ENCODE peak calls at places on chromosomes 16 and 17, in four cellular contexts. One of them, this sample, is unnamed.

GRCh38 chr17:30858556-30859250 is 26.9 kb downstream of the ATAD5 start:
- DNase-seq in A549: no peak
- DNase-seq in brain microvascular endothelial cell: no peak
- DNase-seq in EL: peak
- DNase-seq in this sample: no peak

GRCh38 chr17:75843577-75844529 is at the start of gene UNC13D:
- DNase-seq in A549: no peak
- DNase-seq in brain microvascular endothelial cell: no peak
- DNase-seq in EL: no peak
- DNase-seq in this sample: no peak

GRCh38 chr17:79528592-79529125 is 82.2 kb downstream of the RBFOX3 start:
- DNase-seq in A549: no peak
- DNase-seq in brain microvascular endothelial cell: no peak
- DNase-seq in EL: no peak
- DNase-seq in this sample: no peak

GRCh38 chr17:68422821-68423220 is 34.5 kb downstream of the WIPI1 start:
- DNase-seq in A549: no peak
- DNase-seq in brain microvascular endothelial cell: no peak
- DNase-seq in EL: no peak
- DNase-seq in this sample: peak

GRCh38 chr16:11609474-11610120 is 22.9 kb upstream of the LITAF start:
- DNase-seq in A549: no peak
- DNase-seq in brain microvascular endothelial cell: no peak
- DNase-seq in EL: no peak
- DNase-seq in this sample: no peak

GRCh38 chr16:27461483-27462171 is 59.7 kb downstream of the IL21R start:
- DNase-seq in A549: no peak
- DNase-seq in brain microvascular endothelial cell: no peak
- DNase-seq in EL: peak
- DNase-seq in this sample: no peak

GRCh38 chr16:49460786-49461470 is 87.3 kb downstream of the C16orf78 start:
- DNase-seq in A549: no peak
- DNase-seq in brain microvascular endothelial cell: no peak
- DNase-seq in EL: no peak
- DNase-seq in this sample: peak

GRCh38 chr17:9086577-9086976 is 65.3 kb downstream of the NTN1 start:
- DNase-seq in A549: no peak
- DNase-seq in brain microvascular endothelial cell: no peak
- DNase-seq in EL: no peak
- DNase-seq in this sample: no peak

GRCh38 chr17:62950067-62950466 is 16.0 kb upstream of the TANC2 start:
- DNase-seq in A549: peak
- DNase-seq in brain microvascular endothelial cell: peak
- DNase-seq in EL: peak
- DNase-seq in this sample: no peak

GRCh38 chr16:72987480-72987901 is 60.4 kb downstream of the ZFHX3 start:
- DNase-seq in A549: no peak
- DNase-seq in brain microvascular endothelial cell: no peak
- DNase-seq in EL: no peak
- DNase-seq in this sample: no peak

This sample was measured in esophagus muscularis mucosa.